ENCODE peak calls at places on chromosomes 5 and 9, in nine cellular contexts. L, H, V, X, W, R, G, E and N are unnamed samples.

GRCh38 chr9:122190597-122191381 is 31.1 kb downstream of the MORN5 start:
- DNase-seq in G (no peak), L (peak; percentile 40), W (no peak), V (no peak), H (peak; percentile 18), X (no peak), E (no peak), R (no peak), N (no peak)

GRCh38 chr9:135065151-135065550 is 22.3 kb upstream of the OLFM1 start:
- DNase-seq in V (no peak), W (no peak), H (no peak), L (no peak), G (no peak), E (no peak), X (no peak), R (no peak), N (no peak)

GRCh38 chr5:56610093-56610698 is 205.2 kb upstream of the MAP3K1 start:
- DNase-seq in W (no peak), E (no peak), V (no peak), G (no peak), H (no peak), L (no peak), X (no peak), R (no peak), N (no peak)

GRCh38 chr5:107919361-107919760 is 248.6 kb upstream of the EFNA5 start:
- DNase-seq in E (no peak), V (no peak), L (no peak), H (no peak), R (no peak), G (no peak), W (no peak), X (no peak), N (no peak)

GRCh38 chr9:122005597-122005996 is 87.5 kb downstream of the TTLL11 start:
- DNase-seq in L (peak; percentile 41), X (no peak), R (no peak), W (peak; percentile 43), H (no peak), V (peak; percentile 4), G (no peak), E (no peak), N (no peak)

GRCh38 chr5:53406630-53407316 is 73.7 kb upstream of the FST start:
- DNase-seq in V (no peak), W (peak; percentile 83), R (no peak), G (no peak), L (peak; percentile 97), X (no peak), E (no peak), H (peak; percentile 41), N (no peak)

GRCh38 chr5:178058321-178059012 is 54.9 kb upstream of the N4BP3 start:
- DNase-seq in V (no peak), W (no peak), R (no peak), H (no peak), E (no peak), X (no peak), G (no peak), L (no peak), N (no peak)

GRCh38 chr5:33576726-33577620 is 136.2 kb downstream of the TARS1 start:
- DNase-seq in R (no peak), H (no peak), G (no peak), W (no peak), V (no peak), X (no peak), L (peak; percentile 64), E (no peak), N (no peak)

GRCh38 chr5:80867233-80867632 is 92.9 kb upstream of the RASGRF2 start:
- DNase-seq in R (no peak), L (peak; percentile 13), G (no peak), X (no peak), W (peak; percentile 28), E (no peak), V (no peak), H (no peak), N (no peak)

GRCh38 chr5:153441997-153442396 is 48.5 kb upstream of the GRIA1 start:
- DNase-seq in R (no peak), L (no peak), G (no peak), H (no peak), W (no peak), X (no peak), E (no peak), V (no peak), N (no peak)

GRCh38 chr5:170554566-170555267 is 50.9 kb downstream of the KCNIP1 start:
- DNase-seq in V (no peak), R (no peak), H (no peak), G (no peak), E (no peak), L (peak; percentile 72), W (peak; percentile 51), X (no peak), N (no peak)

GRCh38 chr9:134435527-134436355 is 109.5 kb downstream of the RXRA start:
- DNase-seq in R (no peak), G (no peak), X (no peak), H (no peak), E (no peak), V (no peak), L (no peak), W (no peak), N (no peak)

GRCh38 chr5:180314106-180314505 is 22.2 kb upstream of the MAPK9 start:
- DNase-seq in G (no peak), V (no peak), X (no peak), R (no peak), E (peak; percentile 74), H (no peak), W (no peak), L (no peak), N (no peak)

GRCh38 chr9:3035594-3036389 is 191.9 kb upstream of the PUM3 start:
- DNase-seq in R (no peak), L (no peak), H (no peak), X (peak; percentile 60), V (no peak), E (no peak), G (no peak), W (no peak), N (no peak)

GRCh38 chr5:164335837-164336236 is 830.4 kb downstream of the MAT2B start:
- DNase-seq in E (no peak), R (no peak), H (peak; percentile 8), V (no peak), G (no peak), X (no peak), W (peak; percentile 86), L (peak; percentile 84), N (no peak)

GRCh38 chr5:123450641-123451421 is 27.6 kb upstream of the CEP120 start:
- DNase-seq in E (no peak), H (no peak), G (no peak), W (peak; percentile 18), V (no peak), L (no peak), R (no peak), X (peak; percentile 79), N (no peak)

GRCh38 chr5:10699987-10700386 is 61.0 kb downstream of the DAP start:
- DNase-seq in E (no peak), V (no peak), L (no peak), X (no peak), H (no peak), G (no peak), W (no peak), R (no peak), N (no peak)

GRCh38 chr5:131776451-131776850 is 20.4 kb downstream of the FNIP1 start:
- DNase-seq in W (peak; percentile 52), G (no peak), V (no peak), R (no peak), E (no peak), X (no peak), L (no peak), H (no peak), N (no peak)

GRCh38 chr5:55916986-55917385 is 65.8 kb downstream of the IL31RA start:
- DNase-seq in L (no peak), H (no peak), X (no peak), R (no peak), G (no peak), V (no peak), E (no peak), W (no peak), N (no peak)

GRCh38 chr5:177113566-177114424 is 19.8 kb upstream of the NSD1 start:
- DNase-seq in R (peak; percentile 83), H (peak; percentile 78), V (peak; percentile 67), E (peak; percentile 92), X (no peak), G (peak; percentile 75), L (peak; percentile 63), W (peak; percentile 81), N (peak; percentile 70)

GRCh38 chr5:164345173-164345572 is 839.8 kb downstream of the MAT2B start:
- DNase-seq in E (no peak), R (no peak), V (no peak), L (peak; percentile 50), X (no peak), H (no peak), W (peak; percentile 76), G (no peak), N (no peak)

GRCh38 chr5:137365126-137365865 is 133.8 kb downstream of the SPOCK1 start:
- DNase-seq in V (no peak), L (no peak), E (no peak), H (no peak), W (peak; percentile 39), X (no peak), R (no peak), G (no peak), N (no peak)

GRCh38 chr9:101585740-101586139 is 9.0 kb downstream of the PPP3R2 start:
- DNase-seq in X (no peak), V (no peak), H (no peak), L (no peak), G (no peak), R (no peak), W (no peak), E (no peak), N (no peak)

GRCh38 chr5:37837101-37838032 is 2.5 kb downstream of the GDNF start:
- DNase-seq in L (peak; percentile 77), E (peak; percentile 83), H (peak; percentile 34), G (peak; percentile 8), X (peak; percentile 57), R (peak; percentile 79), W (peak; percentile 79), V (peak; percentile 55), N (no peak)